ENCODE peak calls at places on chromosomes 11 and 22, in four cellular contexts. One of them, this sample, is unnamed.

GRCh38 chr11:104324276-104324675 is 160.3 kb upstream of the PDGFD start:
- DNase-seq in A549: no peak
- DNase-seq in K562: no peak
- DNase-seq in GM12878: no peak
- DNase-seq in this sample: no peak

GRCh38 chr11:117984471-117984870 is 1.7 kb upstream of the IL10RA start:
- DNase-seq in A549: no peak
- DNase-seq in K562: no peak
- DNase-seq in GM12878: no peak
- DNase-seq in this sample: no peak

GRCh38 chr11:109547356-109548027 is 125.5 kb downstream of the C11orf87 start:
- DNase-seq in A549: no peak
- DNase-seq in K562: no peak
- DNase-seq in GM12878: no peak
- DNase-seq in this sample: peak

GRCh38 chr22:27476729-27477128 is 324.8 kb downstream of the MN1 start:
- DNase-seq in A549: peak
- DNase-seq in K562: no peak
- DNase-seq in GM12878: no peak
- DNase-seq in this sample: peak

GRCh38 chr22:49951986-49952896 is 8.3 kb upstream of the PIM3 start:
- DNase-seq in A549: no peak
- DNase-seq in K562: no peak
- DNase-seq in GM12878: no peak
- DNase-seq in this sample: peak

GRCh38 chr11:46345881-46346484 is 1.3 kb upstream of the DGKZ start:
- DNase-seq in A549: no peak
- DNase-seq in K562: no peak
- DNase-seq in GM12878: no peak
- DNase-seq in this sample: no peak

GRCh38 chr11:117435296-117435695 is 107.6 kb downstream of the CEP164 start:
- DNase-seq in A549: no peak
- DNase-seq in K562: no peak
- DNase-seq in GM12878: no peak
- DNase-seq in this sample: no peak

GRCh38 chr22:22773979-22774738 is 113.5 kb upstream of the IGLL5 start:
- DNase-seq in A549: no peak
- DNase-seq in K562: no peak
- DNase-seq in GM12878: no peak
- DNase-seq in this sample: no peak

GRCh38 chr11:22798890-22799289 is 30.7 kb downstream of the SVIP start:
- DNase-seq in A549: no peak
- DNase-seq in K562: no peak
- DNase-seq in GM12878: no peak
- DNase-seq in this sample: no peak

GRCh38 chr11:369336-370018 is at the start of gene B4GALNT4:
- DNase-seq in A549: peak
- DNase-seq in K562: peak
- DNase-seq in GM12878: no peak
- DNase-seq in this sample: peak

GRCh38 chr11:74839445-74839844 is 90.8 kb downstream of the RNF169 start:
- DNase-seq in A549: no peak
- DNase-seq in K562: no peak
- DNase-seq in GM12878: no peak
- DNase-seq in this sample: no peak

GRCh38 chr11:8813658-8814057 is 97.3 kb upstream of the AKIP1 start:
- DNase-seq in A549: peak
- DNase-seq in K562: peak
- DNase-seq in GM12878: no peak
- DNase-seq in this sample: peak

GRCh38 chr22:17368727-17369552 is at the start of gene CECR2:
- DNase-seq in A549: no peak
- DNase-seq in K562: peak
- DNase-seq in GM12878: peak
- DNase-seq in this sample: no peak

GRCh38 chr11:45390407-45390806 is 104.3 kb upstream of the SYT13 start:
- DNase-seq in A549: no peak
- DNase-seq in K562: no peak
- DNase-seq in GM12878: no peak
- DNase-seq in this sample: no peak

GRCh38 chr22:25564979-25565677 is 653 bp downstream of the GRK3 start:
- DNase-seq in A549: peak
- DNase-seq in K562: peak
- DNase-seq in GM12878: no peak
- DNase-seq in this sample: no peak

GRCh38 chr11:64876835-64877341 is 1.5 kb downstream of the EHD1 start:
- DNase-seq in A549: no peak
- DNase-seq in K562: no peak
- DNase-seq in GM12878: no peak
- DNase-seq in this sample: peak

GRCh38 chr11:27701262-27702105 is 1.2 kb upstream of the BDNF start:
- DNase-seq in A549: peak
- DNase-seq in K562: peak
- DNase-seq in GM12878: no peak
- DNase-seq in this sample: peak

GRCh38 chr11:11973361-11973800 is 35.0 kb downstream of the DKK3 start:
- DNase-seq in A549: no peak
- DNase-seq in K562: no peak
- DNase-seq in GM12878: no peak
- DNase-seq in this sample: peak

GRCh38 chr11:84865791-84866535 is 761.2 kb downstream of the DLG2 start:
- DNase-seq in A549: no peak
- DNase-seq in K562: no peak
- DNase-seq in GM12878: no peak
- DNase-seq in this sample: no peak

GRCh38 chr11:28833169-28833568 is 725.0 kb downstream of the METTL15 start:
- DNase-seq in A549: no peak
- DNase-seq in K562: no peak
- DNase-seq in GM12878: no peak
- DNase-seq in this sample: no peak

GRCh38 chr11:16737860-16738197 is 618 bp upstream of the C11orf58 start:
- DNase-seq in A549: peak
- DNase-seq in K562: no peak
- DNase-seq in GM12878: no peak
- DNase-seq in this sample: peak

GRCh38 chr22:37362618-37363017 is 64.7 kb downstream of the ELFN2 start:
- DNase-seq in A549: no peak
- DNase-seq in K562: no peak
- DNase-seq in GM12878: no peak
- DNase-seq in this sample: peak

GRCh38 chr11:72634016-72634415 is 40.2 kb downstream of the PDE2A start:
- DNase-seq in A549: no peak
- DNase-seq in K562: no peak
- DNase-seq in GM12878: no peak
- DNase-seq in this sample: no peak

GRCh38 chr11:132959663-132960062 is 572.6 kb downstream of the OPCML start:
- DNase-seq in A549: no peak
- DNase-seq in K562: no peak
- DNase-seq in GM12878: no peak
- DNase-seq in this sample: no peak

GRCh38 chr22:31347251-31348008 is 1.3 kb upstream of the PATZ1 start:
- DNase-seq in A549: peak
- DNase-seq in K562: no peak
- DNase-seq in GM12878: no peak
- DNase-seq in this sample: peak

GRCh38 chr11:23278121-23278520 is 417.8 kb upstream of the CCDC179 start:
- DNase-seq in A549: no peak
- DNase-seq in K562: no peak
- DNase-seq in GM12878: no peak
- DNase-seq in this sample: peak

GRCh38 chr11:73747762-73748161 is 13.1 kb downstream of the RAB6A start:
- DNase-seq in A549: no peak
- DNase-seq in K562: no peak
- DNase-seq in GM12878: no peak
- DNase-seq in this sample: no peak

GRCh38 chr22:21752276-21752675 is 16.7 kb upstream of the YPEL1 start:
- DNase-seq in A549: no peak
- DNase-seq in K562: no peak
- DNase-seq in GM12878: no peak
- DNase-seq in this sample: no peak

GRCh38 chr22:25666308-25666707 is 75.7 kb upstream of the MYO18B start:
- DNase-seq in A549: no peak
- DNase-seq in K562: peak
- DNase-seq in GM12878: no peak
- DNase-seq in this sample: no peak

GRCh38 chr11:129951201-129951882 is 51.3 kb downstream of the PRDM10 start:
- DNase-seq in A549: no peak
- DNase-seq in K562: no peak
- DNase-seq in GM12878: no peak
- DNase-seq in this sample: no peak

GRCh38 chr22:17581631-17582030 is 18.3 kb downstream of the SLC25A18 start:
- DNase-seq in A549: no peak
- DNase-seq in K562: no peak
- DNase-seq in GM12878: no peak
- DNase-seq in this sample: no peak

GRCh38 chr11:45289369-45289768 is 3.2 kb upstream of the SYT13 start:
- DNase-seq in A549: peak
- DNase-seq in K562: no peak
- DNase-seq in GM12878: no peak
- DNase-seq in this sample: peak

GRCh38 chr22:42711281-42711731 is 9.4 kb downstream of the A4GALT start:
- DNase-seq in A549: no peak
- DNase-seq in K562: no peak
- DNase-seq in GM12878: no peak
- DNase-seq in this sample: no peak

GRCh38 chr11:126857860-126858808 is 142.4 kb downstream of the KIRREL3 start:
- DNase-seq in A549: no peak
- DNase-seq in K562: no peak
- DNase-seq in GM12878: no peak
- DNase-seq in this sample: peak

GRCh38 chr11:69463181-69463891 is 18.1 kb upstream of the LINC01488 start:
- DNase-seq in A549: no peak
- DNase-seq in K562: peak
- DNase-seq in GM12878: no peak
- DNase-seq in this sample: peak

GRCh38 chr22:22599248-22599647 is 40.2 kb upstream of the PRAME start:
- DNase-seq in A549: no peak
- DNase-seq in K562: no peak
- DNase-seq in GM12878: no peak
- DNase-seq in this sample: no peak

GRCh38 chr11:90208857-90209256 is 14.0 kb downstream of the CHORDC1 start:
- DNase-seq in A549: no peak
- DNase-seq in K562: no peak
- DNase-seq in GM12878: no peak
- DNase-seq in this sample: no peak

GRCh38 chr11:90218606-90219005 is 4.2 kb downstream of the CHORDC1 start:
- DNase-seq in A549: no peak
- DNase-seq in K562: peak
- DNase-seq in GM12878: no peak
- DNase-seq in this sample: no peak

GRCh38 chr11:90216611-90217010 is 6.2 kb downstream of the CHORDC1 start:
- DNase-seq in A549: no peak
- DNase-seq in K562: no peak
- DNase-seq in GM12878: no peak
- DNase-seq in this sample: no peak

DNA sequence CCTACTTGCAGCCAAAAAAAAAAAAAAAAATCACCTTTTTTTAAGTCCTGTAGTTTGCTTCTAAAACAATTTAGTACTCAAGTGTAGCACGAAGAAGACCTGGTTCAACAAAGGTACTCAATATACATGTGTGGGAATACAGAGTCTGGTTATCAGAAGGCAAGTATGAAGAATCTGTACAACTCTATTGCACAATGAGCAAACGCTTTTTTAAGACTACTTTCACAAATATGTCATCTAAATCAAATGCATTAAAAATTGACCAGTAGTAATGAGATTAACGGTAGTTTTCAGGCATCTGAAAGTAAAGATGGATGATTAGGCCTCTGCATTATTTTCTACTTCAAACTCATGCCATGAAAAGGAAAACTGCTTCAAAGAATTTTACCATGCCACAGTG is 9.5 kb downstream of the CHORDC1 start:
- DNase-seq in A549: no peak
- DNase-seq in K562: no peak
- DNase-seq in GM12878: no peak
- DNase-seq in this sample: no peak
- TF ChIP-seq RCOR1 in A549: no peak
- TF ChIP-seq RCOR1 in K562: no peak
- TF ChIP-seq RCOR1 in GM12878: no peak
- TF ChIP-seq RCOR1 in this sample: no peak

GRCh38 chr11:18248561-18248960 is at the start of gene SAA2:
- DNase-seq in A549: no peak
- DNase-seq in K562: no peak
- DNase-seq in GM12878: no peak
- DNase-seq in this sample: no peak

GRCh38 chr11:18239655-18240054 is 3.1 kb upstream of the SAA4 start:
- DNase-seq in A549: no peak
- DNase-seq in K562: no peak
- DNase-seq in GM12878: no peak
- DNase-seq in this sample: no peak

GRCh38 chr11:18243783-18244362 is 4.6 kb downstream of the SAA2 start:
- DNase-seq in A549: peak
- DNase-seq in K562: peak
- DNase-seq in GM12878: peak
- DNase-seq in this sample: peak

GRCh38 chr11:18245396-18245795 is 3.1 kb downstream of the SAA2 start:
- DNase-seq in A549: no peak
- DNase-seq in K562: no peak
- DNase-seq in GM12878: no peak
- DNase-seq in this sample: no peak
- TF ChIP-seq ELK1 in A549: no peak
- TF ChIP-seq ELK1 in K562: no peak
- TF ChIP-seq ELK1 in GM12878: no peak
- TF ChIP-seq ELK1 in this sample: no peak

DNA sequence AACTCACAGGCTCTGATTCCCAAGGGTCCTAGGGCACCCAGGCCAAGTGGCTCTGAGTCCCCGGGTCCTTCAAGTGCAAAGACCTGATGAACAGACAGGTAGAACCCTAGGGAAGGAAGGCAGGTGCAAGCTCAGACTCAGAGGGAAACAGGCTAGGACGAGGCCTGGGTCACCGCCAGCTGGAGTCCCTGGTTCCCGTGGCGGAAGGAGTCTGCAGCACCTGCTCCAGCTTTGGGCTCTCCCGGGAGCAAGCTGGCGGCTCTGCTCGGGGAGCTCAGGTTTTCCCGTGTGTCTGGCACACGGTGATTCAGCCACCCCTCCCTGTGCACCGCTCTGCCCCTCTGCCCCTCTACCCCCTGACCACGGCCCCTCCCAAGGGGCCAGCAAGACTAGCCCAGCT is 59.8 kb downstream of the WNT7B start:
- DNase-seq in A549: no peak
- DNase-seq in K562: no peak
- DNase-seq in GM12878: no peak
- DNase-seq in this sample: no peak
- TF ChIP-seq RCOR1 in A549: no peak
- TF ChIP-seq RCOR1 in K562: no peak
- TF ChIP-seq RCOR1 in GM12878: no peak
- TF ChIP-seq RCOR1 in this sample: no peak

DNA sequence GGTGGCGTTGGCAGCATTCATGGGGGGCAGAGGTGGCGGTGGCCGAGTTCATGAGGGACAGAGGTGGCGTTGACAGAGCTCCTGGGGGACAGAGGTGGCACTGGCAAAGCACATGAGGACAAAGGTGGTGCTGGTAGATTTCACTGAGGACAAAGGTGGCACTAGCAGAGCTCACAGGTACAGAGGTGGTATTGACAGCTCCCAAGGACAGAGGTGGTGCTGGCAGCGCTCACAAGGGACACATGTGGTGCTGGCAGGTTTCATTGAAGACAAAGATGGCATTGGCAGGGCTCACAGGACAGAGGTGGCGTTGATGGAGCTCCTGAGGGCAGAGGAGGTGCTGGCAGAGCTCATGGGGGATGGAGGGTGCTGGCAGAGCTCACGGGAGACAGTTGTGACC is 425.4 kb downstream of the CTTN start:
- DNase-seq in A549: no peak
- DNase-seq in K562: no peak
- DNase-seq in GM12878: no peak
- DNase-seq in this sample: no peak
- TF ChIP-seq ELK1 in A549: no peak
- TF ChIP-seq ELK1 in K562: no peak
- TF ChIP-seq ELK1 in GM12878: no peak
- TF ChIP-seq ELK1 in this sample: no peak